ENCODE peak calls at places on chromosome 14, in four cellular contexts. One of them, this sample, is unnamed.

GRCh38 chr14:41607119-41607785 is 576 bp downstream of the LRFN5 start:
- DNase-seq in A549: no peak
- DNase-seq in GM12878: no peak
- DNase-seq in K562: no peak
- DNase-seq in this sample: no peak

GRCh38 chr14:34302654-34303053 is 159.4 kb downstream of the SPTSSA start:
- DNase-seq in A549: no peak
- DNase-seq in GM12878: no peak
- DNase-seq in K562: no peak
- DNase-seq in this sample: no peak

GRCh38 chr14:54025661-54026060 is 69.0 kb upstream of the BMP4 start:
- DNase-seq in A549: peak; percentile 41
- DNase-seq in GM12878: no peak
- DNase-seq in K562: no peak
- DNase-seq in this sample: peak; percentile 5

GRCh38 chr14:63759454-63759853 is 31.6 kb upstream of the SGPP1 start:
- DNase-seq in A549: no peak
- DNase-seq in GM12878: peak; percentile 38
- DNase-seq in K562: no peak
- DNase-seq in this sample: peak; percentile 7

GRCh38 chr14:21063479-21063878 is 5.9 kb downstream of the RNASE8 start:
- DNase-seq in A549: no peak
- DNase-seq in GM12878: no peak
- DNase-seq in K562: no peak
- DNase-seq in this sample: peak; percentile 86

GRCh38 chr14:81323621-81324400 is 76.3 kb downstream of the STON2 start:
- DNase-seq in A549: peak; percentile 71
- DNase-seq in GM12878: no peak
- DNase-seq in K562: peak; percentile 20
- DNase-seq in this sample: no peak

GRCh38 chr14:33756833-33757232 is 194.0 kb downstream of the EGLN3 start:
- DNase-seq in A549: no peak
- DNase-seq in GM12878: no peak
- DNase-seq in K562: no peak
- DNase-seq in this sample: no peak

GRCh38 chr14:36553650-36554260 is 28.7 kb downstream of the NKX2-8 start:
- DNase-seq in A549: peak; percentile 64
- DNase-seq in GM12878: no peak
- DNase-seq in K562: peak; percentile 36
- DNase-seq in this sample: peak; percentile 51

GRCh38 chr14:67879026-67879425 is 59.4 kb downstream of the RAD51B start:
- DNase-seq in A549: no peak
- DNase-seq in GM12878: no peak
- DNase-seq in K562: no peak
- DNase-seq in this sample: no peak

GRCh38 chr14:51750542-51750941 is 98.8 kb downstream of the FRMD6 start:
- DNase-seq in A549: peak; percentile 21
- DNase-seq in GM12878: no peak
- DNase-seq in K562: no peak
- DNase-seq in this sample: no peak

GRCh38 chr14:64806202-64806861 is 73.4 kb downstream of the SPTB start:
- DNase-seq in A549: peak; percentile 91
- DNase-seq in GM12878: no peak
- DNase-seq in K562: no peak
- DNase-seq in this sample: peak; percentile 92

GRCh38 chr14:105315211-105315721 is 718 bp downstream of the PACS2 start:
- DNase-seq in A549: peak; percentile 35
- DNase-seq in GM12878: no peak
- DNase-seq in K562: no peak
- DNase-seq in this sample: no peak

GRCh38 chr14:31070431-31070830 is 44.3 kb upstream of the STRN3 start:
- DNase-seq in A549: no peak
- DNase-seq in GM12878: no peak
- DNase-seq in K562: no peak
- DNase-seq in this sample: peak; percentile 93

GRCh38 chr14:50001146-50001998 is 108.5 kb downstream of the ARF6 start:
- DNase-seq in A549: peak; percentile 61
- DNase-seq in GM12878: no peak
- DNase-seq in K562: peak; percentile 71
- DNase-seq in this sample: peak; percentile 70

GRCh38 chr14:49999826-50000214 is 106.9 kb downstream of the ARF6 start:
- DNase-seq in A549: no peak
- DNase-seq in GM12878: no peak
- DNase-seq in K562: no peak
- DNase-seq in this sample: no peak

GRCh38 chr14:50001999-50002925 is 109.4 kb downstream of the ARF6 start:
- DNase-seq in A549: no peak
- DNase-seq in GM12878: peak; percentile 82
- DNase-seq in K562: no peak
- DNase-seq in this sample: no peak

GRCh38 chr14:49999216-49999761 is 106.4 kb downstream of the ARF6 start:
- DNase-seq in A549: peak; percentile 77
- DNase-seq in GM12878: no peak
- DNase-seq in K562: peak; percentile 63
- DNase-seq in this sample: peak; percentile 88

GRCh38 chr14:50000215-50001145 is 107.6 kb downstream of the ARF6 start:
- DNase-seq in A549: peak; percentile 50
- DNase-seq in GM12878: no peak
- DNase-seq in K562: no peak
- DNase-seq in this sample: peak; percentile 84
- TF ChIP-seq ELK1 in A549: no peak
- TF ChIP-seq ELK1 in GM12878: no peak
- TF ChIP-seq ELK1 in K562: no peak
- TF ChIP-seq ELK1 in this sample: no peak

DNA sequence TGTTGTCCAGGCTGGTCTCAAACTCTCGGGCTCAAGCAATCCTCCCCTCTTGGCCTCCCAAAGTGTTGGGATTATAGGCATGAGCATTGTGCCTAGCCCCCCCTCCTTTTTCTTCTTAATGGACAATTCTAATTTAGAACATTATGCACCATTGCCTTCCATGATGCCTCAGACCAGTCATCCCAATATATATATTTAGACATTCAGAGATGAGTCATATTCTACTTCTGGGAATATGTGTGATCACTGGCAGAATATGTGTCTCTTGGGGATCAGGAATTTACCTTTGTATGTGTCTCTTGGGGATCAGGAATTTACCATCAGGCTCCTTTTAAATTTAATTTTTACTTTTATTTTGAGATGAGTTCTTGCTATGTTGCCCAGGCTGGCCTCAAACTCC is 7.5 kb upstream of the CCDC177 start:
- DNase-seq in A549: no peak
- DNase-seq in GM12878: no peak
- DNase-seq in K562: no peak
- DNase-seq in this sample: peak; percentile 65
- TF ChIP-seq ELK1 in A549: no peak
- TF ChIP-seq ELK1 in GM12878: no peak
- TF ChIP-seq ELK1 in K562: no peak
- TF ChIP-seq ELK1 in this sample: no peak

GRCh38 chr14:95609398-95609990 is 74.6 kb downstream of the GLRX5 start:
- DNase-seq in A549: peak; percentile 53
- DNase-seq in GM12878: no peak
- DNase-seq in K562: peak; percentile 20
- DNase-seq in this sample: peak; percentile 23

GRCh38 chr14:95619785-95620417 is 66.3 kb upstream of the TCL1B start:
- DNase-seq in A549: no peak
- DNase-seq in GM12878: no peak
- DNase-seq in K562: no peak
- DNase-seq in this sample: no peak

GRCh38 chr14:95611293-95611880 is 74.8 kb upstream of the TCL1B start:
- DNase-seq in A549: no peak
- DNase-seq in GM12878: no peak
- DNase-seq in K562: no peak
- DNase-seq in this sample: no peak

DNA sequence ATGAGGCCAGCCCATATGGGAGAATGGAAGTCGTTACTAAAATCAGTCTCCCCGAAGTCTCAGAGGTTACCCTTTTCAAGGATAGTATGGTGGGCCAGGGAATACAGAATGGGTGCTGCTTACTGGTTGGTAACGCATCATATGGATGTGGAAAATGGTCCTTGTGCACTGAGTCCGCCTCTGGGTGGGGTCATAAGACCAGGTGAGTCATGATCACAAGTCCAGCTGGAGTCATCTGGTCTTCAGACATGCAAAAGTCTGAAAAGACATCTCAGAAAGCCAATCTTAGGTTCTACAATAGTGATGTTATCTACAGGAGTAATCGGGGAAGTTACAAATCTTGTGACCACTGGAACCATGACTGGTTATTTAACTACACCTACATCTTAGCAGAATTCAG is 71.9 kb upstream of the TCL1B start:
- DNase-seq in A549: peak; percentile 6
- DNase-seq in GM12878: peak; percentile 15
- DNase-seq in K562: no peak
- DNase-seq in this sample: no peak
- TF ChIP-seq ELK1 in A549: no peak
- TF ChIP-seq ELK1 in GM12878: no peak
- TF ChIP-seq ELK1 in K562: no peak
- TF ChIP-seq ELK1 in this sample: no peak

GRCh38 chr14:95690815-95691214 is 4.6 kb downstream of the TCL1B start:
- DNase-seq in A549: no peak
- DNase-seq in GM12878: no peak
- DNase-seq in K562: no peak
- DNase-seq in this sample: no peak
- TF ChIP-seq ELK1 in A549: no peak
- TF ChIP-seq ELK1 in GM12878: no peak
- TF ChIP-seq ELK1 in K562: no peak
- TF ChIP-seq ELK1 in this sample: no peak

GRCh38 chr14:75295491-75296338 is 17.1 kb downstream of the FOS start:
- DNase-seq in A549: peak; percentile 82
- DNase-seq in GM12878: no peak
- DNase-seq in K562: peak; percentile 70
- DNase-seq in this sample: peak; percentile 64
- TF ChIP-seq ELK1 in A549: no peak
- TF ChIP-seq ELK1 in GM12878: no peak
- TF ChIP-seq ELK1 in K562: no peak
- TF ChIP-seq ELK1 in this sample: no peak

GRCh38 chr14:71739273-71739990 is 192.8 kb upstream of the RGS6 start:
- DNase-seq in A549: peak; percentile 60
- DNase-seq in GM12878: no peak
- DNase-seq in K562: no peak
- DNase-seq in this sample: peak; percentile 43
- TF ChIP-seq ELK1 in A549: no peak
- TF ChIP-seq ELK1 in GM12878: no peak
- TF ChIP-seq ELK1 in K562: no peak
- TF ChIP-seq ELK1 in this sample: no peak

GRCh38 chr14:59358774-59359173 is 106.4 kb downstream of the GPR135 start:
- DNase-seq in A549: no peak
- DNase-seq in GM12878: no peak
- DNase-seq in K562: no peak
- DNase-seq in this sample: no peak

GRCh38 chr14:59359451-59360124 is 105.6 kb downstream of the GPR135 start:
- DNase-seq in A549: no peak
- DNase-seq in GM12878: peak; percentile 26
- DNase-seq in K562: no peak
- DNase-seq in this sample: no peak

GRCh38 chr14:59356298-59356697 is 108.9 kb downstream of the GPR135 start:
- DNase-seq in A549: no peak
- DNase-seq in GM12878: no peak
- DNase-seq in K562: no peak
- DNase-seq in this sample: no peak

GRCh38 chr14:59356783-59357182 is 108.4 kb downstream of the GPR135 start:
- DNase-seq in A549: no peak
- DNase-seq in GM12878: peak; percentile 57
- DNase-seq in K562: no peak
- DNase-seq in this sample: no peak

GRCh38 chr14:59358105-59358504 is 107.1 kb downstream of the GPR135 start:
- DNase-seq in A549: peak; percentile 73
- DNase-seq in GM12878: no peak
- DNase-seq in K562: no peak
- DNase-seq in this sample: peak; percentile 67
- TF ChIP-seq ELK1 in A549: no peak
- TF ChIP-seq ELK1 in GM12878: no peak
- TF ChIP-seq ELK1 in K562: no peak
- TF ChIP-seq ELK1 in this sample: no peak

GRCh38 chr14:28987516-28987915 is 220.9 kb downstream of the FOXG1 start:
- DNase-seq in A549: no peak
- DNase-seq in GM12878: no peak
- DNase-seq in K562: no peak
- DNase-seq in this sample: peak; percentile 0
- TF ChIP-seq ELK1 in A549: no peak
- TF ChIP-seq ELK1 in GM12878: no peak
- TF ChIP-seq ELK1 in K562: no peak
- TF ChIP-seq ELK1 in this sample: no peak

DNA sequence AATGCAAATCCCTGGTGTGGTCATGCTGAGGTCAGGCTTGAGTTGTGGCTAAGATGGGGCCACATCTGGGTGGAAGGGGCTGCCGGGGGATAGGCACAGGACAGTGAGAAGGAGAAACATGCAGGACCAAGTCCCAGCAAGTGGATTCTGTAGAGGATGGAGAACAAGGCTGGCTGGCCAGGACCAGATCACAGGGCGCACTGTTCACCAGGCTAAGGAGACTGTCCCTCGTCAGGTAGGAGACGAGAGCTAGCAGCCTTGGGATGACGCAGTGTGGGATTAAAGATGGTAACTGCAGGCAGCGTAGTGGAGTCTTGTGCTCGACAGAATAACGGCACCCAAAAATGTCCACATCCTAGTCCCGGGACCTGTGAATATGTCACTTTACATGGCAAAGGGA is 336.1 kb downstream of the BCL11B start:
- DNase-seq in A549: no peak
- DNase-seq in GM12878: no peak
- DNase-seq in K562: no peak
- DNase-seq in this sample: no peak
- TF ChIP-seq ELK1 in A549: no peak
- TF ChIP-seq ELK1 in GM12878: no peak
- TF ChIP-seq ELK1 in K562: no peak
- TF ChIP-seq ELK1 in this sample: no peak

This sample was measured in IMR-90.